ENCODE peak calls at places on chromosomes 7 and 10, in six cellular contexts. K is GM12891, U is prostate gland, I is HCT116, G is GM12892, D is spleen. Y is an unnamed sample.

GRCh38 chr7:1758417-1758858 is 88.4 kb downstream of the ELFN1 start:
- DNase-seq in K (no peak), U (peak; percentile 30), I (peak; percentile 56), G (no peak), D (peak; percentile 72), Y (no peak)

GRCh38 chr7:81470084-81470723 is 299.6 kb downstream of the HGF start:
- DNase-seq in K (no peak), U (peak; percentile 56), I (peak; percentile 73), G (no peak), D (no peak), Y (peak; percentile 38)

GRCh38 chr7:87435546-87435945 is 39.9 kb downstream of the ABCB4 start:
- DNase-seq in K (no peak), U (no peak), I (no peak), G (no peak), D (no peak), Y (no peak)

GRCh38 chr7:128829391-128830166 is 627 bp upstream of the FLNC start:
- DNase-seq in K (no peak), U (no peak), I (no peak), G (no peak), D (no peak), Y (no peak)

GRCh38 chr7:99791667-99792356 is 7.8 kb upstream of the CYP3A4 start:
- DNase-seq in K (no peak), U (no peak), I (no peak), G (no peak), D (no peak), Y (no peak)

GRCh38 chr7:157096286-157097055 is 42.3 kb upstream of the UBE3C start:
- DNase-seq in K (no peak), U (no peak), I (no peak), G (no peak), D (peak; percentile 56), Y (no peak)

GRCh38 chr7:144869072-144869471 is 33.2 kb upstream of the TPK1 start:
- DNase-seq in K (no peak), U (no peak), I (no peak), G (no peak), D (no peak), Y (no peak)

GRCh38 chr7:150891740-150892139 is 39.4 kb downstream of the AOC1 start:
- DNase-seq in K (no peak), U (no peak), I (no peak), G (no peak), D (no peak), Y (no peak)

GRCh38 chr10:22253578-22253882 is 35.7 kb upstream of the EBLN1 start:
- DNase-seq in K (no peak), U (no peak), I (no peak), G (no peak), D (peak; percentile 89), Y (peak; percentile 24)

GRCh38 chr10:113285291-113285690 is 267.6 kb upstream of the HABP2 start:
- DNase-seq in K (no peak), U (no peak), I (no peak), G (no peak), D (no peak), Y (no peak)

GRCh38 chr10:86339226-86339865 is 27.2 kb downstream of the GRID1 start:
- DNase-seq in K (no peak), U (no peak), I (no peak), G (no peak), D (peak; percentile 53), Y (no peak)

GRCh38 chr7:106870983-106871410 is 5.9 kb downstream of the PIK3CG start:
- DNase-seq in K (peak; percentile 34), U (no peak), I (no peak), G (peak; percentile 36), D (no peak), Y (no peak)

DNA sequence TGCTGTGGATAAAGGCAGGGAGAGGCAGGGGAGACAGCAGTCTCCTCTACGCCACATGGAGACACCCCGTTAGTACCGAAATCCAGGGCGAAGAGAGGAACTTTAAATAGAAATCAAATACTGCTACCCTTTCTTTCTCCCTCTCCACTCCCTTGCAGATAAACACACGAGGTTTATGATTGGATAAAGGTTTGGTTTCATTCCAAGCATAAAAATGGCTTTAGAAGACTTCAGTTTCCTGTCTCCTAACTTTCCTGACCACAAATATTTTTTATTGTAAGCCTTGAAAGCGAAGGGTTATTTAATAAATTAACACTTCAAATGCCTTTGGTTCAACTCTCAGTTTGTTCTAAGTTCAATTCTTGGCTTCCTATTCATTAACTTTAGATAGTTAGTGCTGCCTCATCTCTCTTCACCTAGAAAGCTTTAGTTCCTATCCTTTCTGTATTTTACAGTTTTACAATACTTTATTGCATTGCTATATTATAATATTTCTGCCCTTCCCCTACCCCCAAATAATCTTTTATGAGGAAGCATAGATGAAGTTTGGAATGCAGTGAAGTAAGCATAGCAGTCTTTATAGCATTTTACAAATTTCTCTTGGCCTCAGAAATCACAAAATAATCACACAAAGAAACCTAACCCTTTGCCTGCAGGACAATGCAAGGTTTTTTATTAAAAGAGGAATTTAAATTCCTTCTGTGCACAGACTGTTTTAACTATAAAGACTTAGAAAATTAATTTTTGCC is 31.6 kb upstream of the ARID5B start:
- DNase-seq in K (no peak), U (no peak), I (no peak), G (no peak), D (no peak), Y (no peak)
- TF ChIP-seq POLR2AphosphoS5 in K (no peak), U (no peak), I (no peak), G (no peak), D (no peak), Y (no peak)

GRCh38 chr7:149855368-149856305 is 17.5 kb downstream of the ZNF862 start:
- DNase-seq in K (no peak), U (no peak), I (peak; percentile 78), G (no peak), D (no peak), Y (peak; percentile 55)
- TF ChIP-seq POLR2AphosphoS5 in K (no peak), U (no peak), I (peak; percentile 54), G (no peak), D (no peak), Y (no peak)

GRCh38 chr7:141738592-141739013 is 445 bp downstream of the SSBP1 start:
- DNase-seq in K (no peak), U (no peak), I (no peak), G (no peak), D (no peak), Y (no peak)
- TF ChIP-seq POLR2AphosphoS5 in K (no peak), U (no peak), I (no peak), G (no peak), D (no peak), Y (no peak)

GRCh38 chr7:47786557-47787248 is 161.6 kb downstream of the PKD1L1 start:
- DNase-seq in K (no peak), U (peak; percentile 35), I (peak; percentile 91), G (no peak), D (no peak), Y (peak; percentile 63)
- TF ChIP-seq POLR2AphosphoS5 in K (no peak), U (peak; percentile 59), I (no peak), G (no peak), D (peak; percentile 36), Y (peak; percentile 77)

DNA sequence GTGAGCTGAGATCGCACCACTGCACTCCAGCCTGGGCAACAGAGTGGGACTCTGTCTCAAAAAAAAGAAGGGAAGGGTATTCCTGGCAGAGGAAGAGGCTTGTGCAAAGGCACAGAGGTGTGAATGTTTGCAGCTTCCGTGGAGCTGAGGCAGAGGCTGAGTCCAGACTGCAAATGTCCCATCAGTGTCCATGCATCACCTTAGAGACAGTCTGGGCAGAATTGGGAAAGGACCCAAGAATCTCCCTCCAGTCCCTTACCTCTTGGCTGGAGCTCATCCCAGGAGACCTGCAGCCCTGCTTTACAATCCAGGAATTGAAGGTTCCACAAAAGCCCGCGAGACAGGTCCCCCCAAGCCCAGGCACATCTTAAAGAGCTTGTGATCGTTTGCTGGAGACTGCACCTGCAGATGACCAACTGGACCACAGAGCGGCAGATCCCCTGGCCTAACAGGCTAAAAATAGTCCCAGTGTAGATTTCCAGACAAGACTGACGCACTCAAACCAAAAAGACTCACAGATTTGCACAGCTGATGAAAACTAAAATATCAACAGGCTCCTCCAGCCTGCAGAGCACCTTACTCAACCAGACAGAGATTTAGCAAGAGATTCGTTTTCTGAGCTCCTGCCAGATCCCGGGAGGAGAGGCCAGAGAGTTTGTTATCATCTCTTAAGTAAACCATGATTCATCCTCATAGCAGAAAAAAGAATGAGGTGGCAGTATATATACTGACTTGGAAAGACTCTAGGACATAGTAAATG is 22.9 kb upstream of the NANOS1 start:
- DNase-seq in K (no peak), U (peak; percentile 89), I (no peak), G (no peak), D (no peak), Y (peak; percentile 72)
- TF ChIP-seq POLR2AphosphoS5 in K (no peak), U (peak; percentile 87), I (no peak), G (no peak), D (no peak), Y (no peak)

DNA sequence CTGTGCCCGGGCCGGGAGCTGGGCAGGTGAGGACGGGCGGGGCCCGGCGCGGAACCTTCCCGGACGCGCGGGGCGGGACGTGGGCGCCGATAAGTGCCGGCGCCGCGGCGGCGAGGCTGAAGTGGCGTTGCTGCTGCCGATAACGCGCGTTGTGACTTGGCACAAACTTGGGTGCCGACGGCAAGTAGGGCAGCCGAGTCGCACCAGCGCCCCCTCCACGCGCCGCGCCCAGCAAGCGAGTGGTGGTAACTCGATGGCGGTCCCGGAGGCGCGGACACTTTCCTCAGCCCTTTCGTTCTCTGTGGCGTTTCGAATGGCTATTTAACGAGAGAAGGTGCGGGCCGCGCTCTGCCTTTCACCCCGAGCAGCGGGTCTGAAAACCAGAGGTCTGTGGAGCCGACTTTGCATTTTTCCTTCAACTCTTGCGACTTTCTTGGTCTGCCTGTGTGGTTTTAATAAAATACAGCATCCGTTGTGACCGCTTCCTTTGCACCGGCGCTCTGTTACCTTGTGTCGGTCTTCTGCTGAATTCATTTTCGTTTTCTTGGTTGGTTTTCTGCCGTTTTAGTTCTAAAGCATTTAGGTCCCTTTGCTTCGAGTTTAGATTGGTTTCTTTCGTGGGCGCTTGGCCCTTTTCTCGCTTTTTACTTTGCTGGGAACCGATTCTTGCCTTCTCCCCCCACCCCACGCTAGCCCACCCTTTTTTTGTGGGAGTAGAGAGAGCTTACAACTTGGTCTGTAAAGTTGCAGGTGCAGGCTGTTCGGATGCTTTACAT is 704 bp downstream of the STK17A start:
- DNase-seq in K (no peak), U (peak; percentile 64), I (no peak), G (no peak), D (peak; percentile 95), Y (peak; percentile 56)
- TF ChIP-seq POLR2AphosphoS5 in K (peak; percentile 11), U (no peak), I (peak; percentile 14), G (peak; percentile 49), D (peak; percentile 75), Y (no peak)

DNA sequence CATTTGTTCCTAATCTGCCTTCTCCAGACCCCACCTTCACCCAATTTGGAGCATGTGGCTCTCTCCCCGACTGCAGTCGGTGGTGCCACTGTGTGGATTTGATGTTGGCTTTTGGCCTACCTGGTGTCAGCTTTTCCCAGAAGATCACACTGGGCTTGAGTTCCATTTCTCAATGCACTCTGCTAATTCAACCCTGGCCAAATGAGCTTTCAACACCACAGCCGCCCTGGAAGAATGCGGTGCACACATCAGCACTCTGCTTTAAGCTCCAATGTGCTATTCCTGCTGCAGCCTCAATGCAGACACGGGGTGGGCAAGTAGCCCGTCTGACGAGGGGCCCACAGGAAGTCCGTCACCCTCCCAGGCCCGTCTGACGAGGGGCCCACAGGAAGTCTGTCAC is 64.6 kb downstream of the ASB13 start:
- DNase-seq in K (no peak), U (no peak), I (no peak), G (no peak), D (no peak), Y (no peak)
- TF ChIP-seq POLR2AphosphoS5 in K (no peak), U (no peak), I (no peak), G (no peak), D (no peak), Y (no peak)